ENCODE peak calls at places on chromosomes 6 and 20, in seven cellular contexts. W is NCI-H1092 treated with DMSO at 0.1 percent for 48 hours; P is immature natural killer cell; A is GM23248; Q is activated CD8-positive, alpha-beta memory T cell treated with anti-CD3 and anti-CD28 coated beads for 48 hours; R is AG08395; G is A172. E is an unnamed sample.

GRCh38 chr20:24836900-24837299 is 112.2 kb upstream of the CST7 start:
- DNase-seq in W (no peak), P (no peak), A (no peak), Q (no peak), R (no peak), G (no peak), E (no peak)

GRCh38 chr6:81727876-81728517 is 24.5 kb downstream of the TENT5A start:
- DNase-seq in W (no peak), P (no peak), A (no peak), Q (no peak), R (no peak), G (no peak), E (no peak)

GRCh38 chr20:9769954-9770353 is 68.9 kb downstream of the PAK5 start:
- DNase-seq in W (no peak), P (no peak), A (no peak), Q (no peak), R (no peak), G (no peak), E (no peak)

GRCh38 chr6:161233986-161234620 is 39.8 kb downstream of the AGPAT4 start:
- DNase-seq in W (no peak), P (no peak), A (peak), Q (no peak), R (peak), G (peak), E (no peak)

GRCh38 chr6:44115866-44116265 is 11.4 kb downstream of the MRPL14 start:
- DNase-seq in W (no peak), P (no peak), A (peak), Q (no peak), R (no peak), G (peak), E (no peak)

GRCh38 chr20:973785-974194 is 28.3 kb downstream of the RSPO4 start:
- DNase-seq in W (peak), P (peak), A (peak), Q (no peak), R (peak), G (peak), E (no peak)

GRCh38 chr20:49891486-49891885 is 23.8 kb downstream of the SPATA2 start:
- DNase-seq in W (no peak), P (no peak), A (no peak), Q (no peak), R (no peak), G (no peak), E (no peak)

GRCh38 chr20:24690408-24690807 is 221.0 kb downstream of the SYNDIG1 start:
- DNase-seq in W (no peak), P (no peak), A (no peak), Q (no peak), R (no peak), G (no peak), E (no peak)

GRCh38 chr6:33696538-33697518 is 14.7 kb downstream of the UQCC2 start:
- DNase-seq in W (peak), P (no peak), A (peak), Q (no peak), R (peak), G (peak), E (peak)

GRCh38 chr6:105459049-105459448 is 56.2 kb upstream of the PREP start:
- DNase-seq in W (no peak), P (no peak), A (no peak), Q (no peak), R (no peak), G (no peak), E (no peak)

GRCh38 chr6:169931223-169931760 is 179.9 kb downstream of the ERMARD start:
- DNase-seq in W (peak), P (no peak), A (no peak), Q (no peak), R (no peak), G (no peak), E (peak)

GRCh38 chr20:58752565-58752964 is 60.0 kb downstream of the NPEPL1 start:
- DNase-seq in W (no peak), P (no peak), A (no peak), Q (no peak), R (no peak), G (no peak), E (no peak)

GRCh38 chr6:44470106-44470446 is 82.6 kb downstream of the CDC5L start:
- DNase-seq in W (peak), P (no peak), A (no peak), Q (no peak), R (no peak), G (no peak), E (peak)

GRCh38 chr6:104640141-104640700 is 219.5 kb downstream of the HACE1 start:
- DNase-seq in W (no peak), P (no peak), A (no peak), Q (no peak), R (no peak), G (no peak), E (no peak)

GRCh38 chr6:56850618-56851017 is 104.3 kb upstream of the BEND6 start:
- DNase-seq in W (no peak), P (no peak), A (peak), Q (no peak), R (no peak), G (no peak), E (no peak)

GRCh38 chr6:102581378-102582124 is 1188.0 kb downstream of the GRIK2 start:
- DNase-seq in W (no peak), P (no peak), A (no peak), Q (no peak), R (no peak), G (no peak), E (no peak)

GRCh38 chr6:25713802-25714201 is 40.7 kb upstream of the SLC17A4 start:
- DNase-seq in W (peak), P (no peak), A (peak), Q (no peak), R (no peak), G (no peak), E (peak)

GRCh38 chr20:19510626-19511025 is 247.4 kb upstream of the RIN2 start:
- DNase-seq in W (no peak), P (no peak), A (no peak), Q (no peak), R (no peak), G (no peak), E (no peak)

GRCh38 chr20:62928246-62928939 is 2.1 kb upstream of the DIDO1 start:
- DNase-seq in W (no peak), P (no peak), A (peak), Q (no peak), R (peak), G (no peak), E (no peak)

GRCh38 chr6:54621285-54621684 is 225.3 kb upstream of the FAM83B start:
- DNase-seq in W (no peak), P (no peak), A (peak), Q (no peak), R (no peak), G (no peak), E (no peak)

GRCh38 chr20:38789503-38790209 is 15.8 kb upstream of the PPP1R16B start:
- DNase-seq in W (no peak), P (no peak), A (peak), Q (no peak), R (peak), G (peak), E (no peak)

GRCh38 chr6:115982453-115982852 is 78.2 kb downstream of the FRK start:
- DNase-seq in W (no peak), P (no peak), A (no peak), Q (no peak), R (no peak), G (no peak), E (no peak)

E was measured in DMS79 treated with DMSO at 0.1 percent for 48 hours.